ENCODE peak calls at places on chromosomes 6 and 20, in four cellular contexts. X is K562, L is HepG2, C is H1. I is an unnamed sample.

GRCh38 chr20:59574308-59574707 is 30.0 kb upstream of the PHACTR3 start:
- DNase-seq in X (no peak), L (no peak), C (no peak), I (no peak)

GRCh38 chr20:56676679-56677078 is 47.6 kb downstream of the TFAP2C start:
- DNase-seq in X (no peak), L (no peak), C (no peak), I (no peak)

GRCh38 chr6:12356983-12357972 is 67.1 kb downstream of the EDN1 start:
- DNase-seq in X (no peak), L (no peak), C (no peak), I (no peak)

GRCh38 chr6:146258206-146258605 is 229.3 kb downstream of the GRM1 start:
- DNase-seq in X (no peak), L (no peak), C (no peak), I (no peak)

GRCh38 chr20:62356948-62357667 is 10.0 kb downstream of the LAMA5 start:
- DNase-seq in X (peak), L (no peak), C (no peak), I (peak)

GRCh38 chr6:97396880-97397279 is 113.9 kb upstream of the MMS22L start:
- DNase-seq in X (no peak), L (no peak), C (no peak), I (no peak)

GRCh38 chr20:53827996-53828672 is 234.5 kb upstream of the ZNF217 start:
- DNase-seq in X (no peak), L (no peak), C (no peak), I (peak)

GRCh38 chr6:56246941-56247653 is at the start of gene COL21A1:
- DNase-seq in X (no peak), L (no peak), C (peak), I (peak)

GRCh38 chr6:13924949-13925881 is at the start of gene RNF182:
- DNase-seq in X (peak), L (no peak), C (no peak), I (peak)

GRCh38 chr20:37999526-38000263 is 33.6 kb downstream of the TTI1 start:
- DNase-seq in X (no peak), L (no peak), C (no peak), I (no peak)

GRCh38 chr20:47360207-47360488 is 3.6 kb upstream of the ZMYND8 start:
- DNase-seq in X (no peak), L (peak), C (no peak), I (no peak)

GRCh38 chr6:109069746-109070145 is 24.9 kb downstream of the SESN1 start:
- DNase-seq in X (no peak), L (no peak), C (no peak), I (no peak)

GRCh38 chr20:33262658-33263065 is 20.4 kb upstream of the BPIFB1 start:
- DNase-seq in X (peak), L (peak), C (no peak), I (peak)

GRCh38 chr6:27205375-27206278 is 41.9 kb upstream of the PRSS16 start:
- DNase-seq in X (peak), L (no peak), C (no peak), I (no peak)

GRCh38 chr20:45968801-45969711 is 2.9 kb downstream of the ZNF335 start:
- DNase-seq in X (no peak), L (no peak), C (no peak), I (no peak)

GRCh38 chr6:88119769-88120168 is 46.4 kb downstream of the CNR1 start:
- DNase-seq in X (peak), L (peak), C (no peak), I (no peak)

GRCh38 chr20:17568972-17569471 is 853 bp upstream of the DSTN start:
- DNase-seq in X (peak), L (peak), C (peak), I (peak)

GRCh38 chr6:129619579-129620233 is 90.3 kb downstream of the ARHGAP18 start:
- DNase-seq in X (no peak), L (no peak), C (no peak), I (no peak)

GRCh38 chr6:148857817-148858390 is 111.1 kb downstream of the UST start:
- DNase-seq in X (no peak), L (no peak), C (no peak), I (no peak)

GRCh38 chr20:8118735-8119134 is 13.3 kb upstream of the PLCB1 start:
- DNase-seq in X (no peak), L (no peak), C (no peak), I (no peak)

GRCh38 chr20:40959325-40960092 is 69.1 kb upstream of the TOP1 start:
- DNase-seq in X (no peak), L (no peak), C (no peak), I (no peak)

GRCh38 chr6:149636116-149636515 is 12.4 kb downstream of the KATNA1 start:
- DNase-seq in X (no peak), L (no peak), C (no peak), I (no peak)

GRCh38 chr6:161228911-161229591 is 44.8 kb downstream of the AGPAT4 start:
- DNase-seq in X (peak), L (no peak), C (no peak), I (peak)

GRCh38 chr6:133671376-133671775 is 217.5 kb upstream of the TCF21 start:
- DNase-seq in X (no peak), L (no peak), C (no peak), I (no peak)

GRCh38 chr6:120735641-120736040 is 598.6 kb downstream of the TBC1D32 start:
- DNase-seq in X (no peak), L (no peak), C (no peak), I (no peak)

GRCh38 chr6:118506071-118506638 is 41.9 kb upstream of the PLN start:
- DNase-seq in X (peak), L (no peak), C (no peak), I (no peak)

GRCh38 chr20:29873946-29874345 is 1383.5 kb upstream of the DEFB115 start:
- DNase-seq in X (no peak), L (no peak), C (peak), I (peak)

GRCh38 chr6:165922309-165922794 is 245.3 kb downstream of the TBXT start:
- DNase-seq in X (no peak), L (no peak), C (no peak), I (no peak)

GRCh38 chr6:7086488-7086887 is 21.3 kb upstream of the RREB1 start:
- DNase-seq in X (no peak), L (no peak), C (no peak), I (peak)

GRCh38 chr20:51710503-51710902 is 57.7 kb downstream of the ATP9A start:
- DNase-seq in X (no peak), L (no peak), C (no peak), I (no peak)

GRCh38 chr6:125611573-125612399 is 137.6 kb upstream of the HEY2 start:
- DNase-seq in X (no peak), L (no peak), C (no peak), I (peak)

GRCh38 chr6:71228461-71229041 is 60.1 kb upstream of the OGFRL1 start:
- DNase-seq in X (no peak), L (no peak), C (no peak), I (no peak)

GRCh38 chr6:37289931-37290330 is 32.0 kb upstream of the TMEM217 start:
- DNase-seq in X (no peak), L (no peak), C (no peak), I (no peak)

GRCh38 chr6:135667694-135668455 is 170.3 kb upstream of the AHI1 start:
- DNase-seq in X (no peak), L (no peak), C (no peak), I (peak)

GRCh38 chr6:31882344-31882743 is 3.5 kb upstream of the SLC44A4 start:
- DNase-seq in X (no peak), L (no peak), C (no peak), I (peak)

GRCh38 chr6:136643850-136644596 is 93.8 kb upstream of the MAP7 start:
- DNase-seq in X (peak), L (peak), C (peak), I (peak)

GRCh38 chr6:25038992-25039391 is 103.2 kb upstream of the RIPOR2 start:
- DNase-seq in X (no peak), L (no peak), C (no peak), I (no peak)

DNA sequence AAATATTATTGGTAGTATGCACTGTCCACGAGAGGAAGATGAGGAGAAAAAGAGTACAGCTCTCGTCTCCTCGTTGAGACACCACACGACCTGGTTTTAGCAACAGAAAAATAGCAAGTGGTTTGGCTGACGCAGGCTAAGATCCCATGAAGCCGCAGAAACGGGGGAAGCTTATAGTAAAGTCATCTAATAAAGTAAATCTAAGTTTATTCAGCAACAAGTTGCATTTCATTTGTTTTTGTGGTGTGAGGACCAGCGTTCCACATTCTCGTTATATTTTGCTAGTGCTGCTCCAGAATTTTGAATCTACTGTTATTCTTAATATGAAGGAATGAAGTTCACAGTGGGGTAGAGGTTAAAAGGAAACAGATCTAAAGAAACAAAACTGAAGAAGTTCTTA is 25.2 kb upstream of the IRF4 start:
- DNase-seq in X (no peak), L (no peak), C (no peak), I (no peak)
- TF ChIP-seq JUN in X (no peak), L (no peak), C (no peak), I (no peak)

GRCh38 chr6:152750694-152751093 is at the start of gene VIP:
- DNase-seq in X (peak), L (peak), C (peak), I (peak)

GRCh38 chr6:152749336-152749735 is 1.3 kb upstream of the VIP start:
- DNase-seq in X (no peak), L (no peak), C (no peak), I (no peak)

GRCh38 chr6:152748843-152749242 is 1.8 kb upstream of the VIP start:
- DNase-seq in X (no peak), L (no peak), C (no peak), I (peak)

GRCh38 chr6:152745509-152746171 is 5.0 kb upstream of the VIP start:
- DNase-seq in X (no peak), L (no peak), C (no peak), I (no peak)

GRCh38 chr6:152746172-152746553 is 4.4 kb upstream of the VIP start:
- DNase-seq in X (no peak), L (peak), C (no peak), I (no peak)
- TF ChIP-seq POLR2AphosphoS5 in X (no peak), L (no peak), C (no peak), I (no peak)

GRCh38 chr6:19613678-19614077 is 223.5 kb upstream of the ID4 start:
- DNase-seq in X (no peak), L (no peak), C (no peak), I (no peak)
- TF ChIP-seq CTCF in X (no peak), L (no peak), C (peak), I (no peak)

DNA sequence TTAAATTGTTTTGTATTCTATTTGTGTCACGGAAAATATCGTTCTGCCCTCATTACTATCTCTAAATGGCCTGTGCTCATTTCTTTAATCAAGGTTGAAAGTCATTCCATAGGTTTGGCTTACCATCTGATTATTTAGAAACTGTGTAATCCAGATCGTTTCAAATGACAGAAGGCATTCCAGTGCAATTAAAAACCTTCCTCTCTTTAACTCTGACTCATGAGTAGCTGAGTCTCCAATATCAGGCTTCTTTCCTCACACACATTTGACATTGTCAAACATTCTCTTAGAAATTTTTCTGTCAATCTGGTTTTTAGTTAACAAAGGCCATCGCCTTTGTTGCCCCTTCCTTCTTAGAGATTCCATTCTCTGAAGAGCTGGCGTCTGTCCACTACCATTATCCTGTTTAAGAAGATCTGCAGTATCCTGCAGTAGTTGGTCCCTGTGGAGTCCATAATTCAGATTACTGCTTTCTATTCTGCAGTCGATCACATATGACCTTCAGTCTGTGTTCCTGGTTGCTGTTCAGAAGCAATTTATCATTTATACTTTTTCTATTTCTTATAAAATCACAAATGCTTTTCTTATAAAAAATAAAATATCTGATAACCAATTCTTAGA is 3.9 kb upstream of the TRDN start:
- DNase-seq in X (no peak), L (no peak), C (no peak), I (no peak)
- TF ChIP-seq JUN in X (no peak), L (no peak), C (no peak), I (no peak)

DNA sequence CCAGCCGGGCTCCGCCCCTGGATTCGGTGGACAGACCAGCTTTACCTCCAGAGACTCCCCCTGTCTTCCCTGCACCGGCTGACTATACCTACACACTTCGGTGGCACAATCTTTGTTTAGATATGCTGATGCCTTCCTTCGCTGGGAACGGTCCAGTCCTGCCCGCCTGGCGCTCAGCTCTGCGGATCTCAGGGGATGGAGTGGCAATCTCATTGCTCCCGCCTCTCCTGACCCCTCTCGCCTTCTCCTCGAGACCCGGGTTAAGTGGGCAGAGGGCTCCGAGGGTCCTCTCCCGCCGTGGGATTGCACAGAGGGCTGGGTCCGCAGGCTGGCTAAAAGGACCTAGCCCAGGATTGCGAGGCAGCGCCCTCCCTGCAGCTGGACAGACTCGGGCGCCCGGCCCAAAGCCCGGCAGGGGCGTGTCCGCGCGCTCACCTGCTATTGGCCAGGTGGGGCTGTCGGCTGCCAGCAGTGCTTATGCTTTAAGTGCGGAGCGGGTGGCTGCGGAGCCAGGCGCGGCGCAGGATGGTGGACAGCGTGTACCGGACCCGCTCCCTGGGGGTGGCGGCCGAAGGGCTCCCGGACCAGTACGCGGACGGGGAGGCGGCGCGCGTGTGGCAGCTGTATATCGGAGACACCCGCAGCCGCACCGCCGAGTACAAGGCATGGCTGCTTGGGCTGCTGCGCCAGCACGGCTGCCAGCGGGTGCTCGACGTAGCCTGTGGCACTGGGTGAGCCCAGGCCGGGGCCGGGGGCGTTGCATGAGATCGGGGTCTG is at the start of gene GNMT:
- DNase-seq in X (no peak), L (peak), C (peak), I (peak)
- TF ChIP-seq POLR2AphosphoS5 in X (no peak), L (no peak), C (no peak), I (no peak)